ENCODE peak calls at places on chromosomes 4 and X, in nine cellular contexts. I is aorta; X is cardiac muscle cell; V is PC-9; D is CD8-positive, alpha-beta memory T cell; M is H1; T is neuronal stem cell; K is CD8-positive, alpha-beta T cell; U is CD4-positive, CD25-positive, alpha-beta regulatory T cell. A is an unnamed sample.

GRCh38 chr4:64713256-64713840 is 304.1 kb upstream of the TECRL start:
- DNase-seq in I (no peak), X (peak; percentile 33), V (no peak), D (no peak), M (no peak), T (no peak), K (no peak), U (peak; percentile 16), A (no peak)

GRCh38 chr4:84562156-84562555 is 20.8 kb upstream of the CDS1 start:
- DNase-seq in I (no peak), X (no peak), V (no peak), D (no peak), M (no peak), T (no peak), K (no peak), U (no peak), A (no peak)

GRCh38 chr4:88792821-88793220 is 95.2 kb upstream of the NAP1L5 start:
- DNase-seq in I (no peak), X (no peak), V (peak; percentile 36), D (no peak), M (no peak), T (no peak), K (no peak), U (no peak), A (no peak)

GRCh38 chrX:15903186-15903681 is 48.6 kb upstream of the AP1S2 start:
- DNase-seq in I (no peak), X (no peak), V (no peak), D (no peak), M (no peak), T (no peak), K (no peak), U (peak; percentile 10), A (no peak)

GRCh38 chr4:123856689-123857545 is 460.3 kb downstream of the SPRY1 start:
- DNase-seq in I (no peak), X (peak; percentile 75), V (no peak), D (no peak), M (no peak), T (peak; percentile 23), K (no peak), U (no peak), A (peak; percentile 3)

GRCh38 chr4:110503588-110504435 is 27.9 kb downstream of the ENPEP start:
- DNase-seq in I (no peak), X (no peak), V (no peak), D (no peak), M (no peak), T (no peak), K (no peak), U (no peak), A (no peak)

GRCh38 chr4:113524096-113524495 is 237.4 kb downstream of the CAMK2D start:
- DNase-seq in I (no peak), X (no peak), V (no peak), D (no peak), M (no peak), T (no peak), K (no peak), U (peak; percentile 41), A (no peak)

GRCh38 chr4:128455480-128455879 is 167.9 kb upstream of the PGRMC2 start:
- DNase-seq in I (no peak), X (no peak), V (no peak), D (no peak), M (no peak), T (no peak), K (no peak), U (no peak), A (no peak)

GRCh38 chr4:156038772-156039171 is 85.1 kb upstream of the CTSO start:
- DNase-seq in I (no peak), X (no peak), V (no peak), D (no peak), M (no peak), T (no peak), K (no peak), U (no peak), A (no peak)

GRCh38 chr4:182297659-182298058 is 54.5 kb downstream of the TENM3 start:
- DNase-seq in I (no peak), X (no peak), V (no peak), D (no peak), M (no peak), T (no peak), K (no peak), U (no peak), A (no peak)

GRCh38 chr4:138055890-138056289 is 186.3 kb downstream of the SLC7A11 start:
- DNase-seq in I (no peak), X (no peak), V (no peak), D (no peak), M (no peak), T (no peak), K (no peak), U (no peak), A (no peak)

GRCh38 chr4:145881585-145881984 is 57.0 kb downstream of the ZNF827 start:
- DNase-seq in I (no peak), X (no peak), V (no peak), D (no peak), M (no peak), T (no peak), K (no peak), U (no peak), A (no peak)

GRCh38 chr4:169485791-169486742 is 126.3 kb downstream of the NEK1 start:
- DNase-seq in I (no peak), X (peak; percentile 38), V (peak; percentile 43), D (peak; percentile 6), M (peak; percentile 48), T (peak; percentile 61), K (no peak), U (peak; percentile 67), A (peak; percentile 29)

GRCh38 chrX:40167240-40168182 is 69.8 kb upstream of the BCOR start:
- DNase-seq in I (peak; percentile 85), X (peak; percentile 66), V (no peak), D (no peak), M (peak; percentile 60), T (no peak), K (peak; percentile 36), U (peak; percentile 49), A (no peak)

GRCh38 chrX:40171513-40172168 is 73.9 kb upstream of the BCOR start:
- DNase-seq in I (peak; percentile 83), X (peak; percentile 63), V (no peak), D (no peak), M (peak; percentile 42), T (no peak), K (peak; percentile 40), U (peak; percentile 63), A (peak; percentile 57)

GRCh38 chrX:40168183-40169015 is 70.6 kb upstream of the BCOR start:
- DNase-seq in I (no peak), X (no peak), V (no peak), D (no peak), M (peak; percentile 48), T (no peak), K (no peak), U (no peak), A (no peak)

GRCh38 chrX:40170830-40171512 is 73.2 kb upstream of the BCOR start:
- DNase-seq in I (no peak), X (peak; percentile 56), V (no peak), D (no peak), M (peak; percentile 42), T (no peak), K (no peak), U (peak; percentile 54), A (peak; percentile 55)

DNA sequence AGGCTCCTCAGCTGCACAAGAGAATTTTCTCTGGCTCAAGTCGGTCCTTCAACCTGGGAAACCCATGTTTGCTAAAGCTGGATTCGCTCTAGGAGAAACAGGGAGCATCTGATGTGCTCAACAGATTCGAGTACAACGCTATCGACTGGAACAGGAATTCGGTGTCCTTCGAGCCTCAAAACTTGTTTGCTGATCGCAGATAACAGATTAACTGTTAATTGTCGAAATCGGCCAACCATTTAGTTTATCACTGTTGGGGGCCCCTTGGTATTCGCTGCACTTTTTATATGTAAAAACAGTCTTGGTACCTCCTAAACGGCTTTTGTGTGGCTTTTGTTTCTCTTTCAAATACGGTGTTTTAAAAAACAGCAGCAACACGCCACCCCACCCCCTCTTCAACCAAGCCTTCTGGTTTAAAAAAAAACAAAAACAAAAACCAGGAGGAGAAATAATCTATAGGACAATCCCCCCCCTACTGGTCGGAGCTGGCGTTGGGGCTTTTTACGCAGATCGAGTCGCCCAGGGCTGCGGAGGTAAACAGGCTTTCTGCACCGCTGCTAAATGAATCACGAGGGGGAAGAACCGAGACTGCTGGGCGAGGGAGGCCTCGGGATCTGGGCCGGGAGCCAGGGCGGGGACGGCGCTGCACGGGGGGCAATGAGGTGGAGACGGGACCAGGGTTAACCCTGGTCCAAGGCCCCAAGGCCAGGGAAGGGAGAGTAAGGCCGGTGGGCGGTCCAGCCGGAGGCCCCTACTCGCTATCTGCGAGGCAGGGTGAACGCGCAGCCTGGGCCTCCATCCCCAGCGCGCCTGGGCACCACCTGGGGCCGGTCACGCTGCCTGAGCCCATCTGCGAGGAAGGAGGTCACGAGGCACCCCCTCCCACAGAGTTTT is 71.7 kb upstream of the BCOR start:
- DNase-seq in I (no peak), X (peak; percentile 82), V (peak; percentile 67), D (peak; percentile 76), M (peak; percentile 73), T (no peak), K (peak; percentile 82), U (peak; percentile 90), A (peak; percentile 71)
- H3K4me1 ChIP-seq in I (no peaks in the 10 kb centered on the region), X (peaks cover 59% of the 10 kb centered on the region), V (peaks cover 6% of the 10 kb centered on the region), D (peaks cover 34% of the 10 kb centered on the region), M (peaks cover 24% of the 10 kb centered on the region), T (peaks cover 5% of the 10 kb centered on the region), K (peaks cover 49% of the 10 kb centered on the region), U (peaks cover 58% of the 10 kb centered on the region), A (peaks cover 14% of the 10 kb centered on the region)

GRCh38 chrX:153688900-153689590 is 1.3 kb downstream of the SLC6A8 start:
- DNase-seq in I (no peak), X (no peak), V (no peak), D (no peak), M (no peak), T (no peak), K (no peak), U (no peak), A (peak; percentile 39)
- H3K4me3 ChIP-seq in I (peak overlapping the region; percentile 25), X (peak overlapping the region; percentile 51), V (no peak overlapping the region), D (no peak overlapping the region), M (peak overlapping the region; percentile 55), T (peak overlapping the region; percentile 96), K (no peak overlapping the region), U (no peak overlapping the region), A (no peak overlapping the region)

GRCh38 chr4:54056360-54056759 is 8.0 kb downstream of the CHIC2 start:
- DNase-seq in I (no peak), X (no peak), V (no peak), D (no peak), M (no peak), T (no peak), K (no peak), U (peak; percentile 37), A (no peak)
- H3K4me1 ChIP-seq in I (peaks cover 2% of the 10 kb centered on the region), X (peaks cover 18% of the 10 kb centered on the region), V (peaks cover 5% of the 10 kb centered on the region), D (peaks cover 58% of the 10 kb centered on the region), M (no peaks in the 10 kb centered on the region), T (no peaks in the 10 kb centered on the region), K (peaks cover 50% of the 10 kb centered on the region), U (peaks cover 65% of the 10 kb centered on the region), A (peaks cover 21% of the 10 kb centered on the region)

DNA sequence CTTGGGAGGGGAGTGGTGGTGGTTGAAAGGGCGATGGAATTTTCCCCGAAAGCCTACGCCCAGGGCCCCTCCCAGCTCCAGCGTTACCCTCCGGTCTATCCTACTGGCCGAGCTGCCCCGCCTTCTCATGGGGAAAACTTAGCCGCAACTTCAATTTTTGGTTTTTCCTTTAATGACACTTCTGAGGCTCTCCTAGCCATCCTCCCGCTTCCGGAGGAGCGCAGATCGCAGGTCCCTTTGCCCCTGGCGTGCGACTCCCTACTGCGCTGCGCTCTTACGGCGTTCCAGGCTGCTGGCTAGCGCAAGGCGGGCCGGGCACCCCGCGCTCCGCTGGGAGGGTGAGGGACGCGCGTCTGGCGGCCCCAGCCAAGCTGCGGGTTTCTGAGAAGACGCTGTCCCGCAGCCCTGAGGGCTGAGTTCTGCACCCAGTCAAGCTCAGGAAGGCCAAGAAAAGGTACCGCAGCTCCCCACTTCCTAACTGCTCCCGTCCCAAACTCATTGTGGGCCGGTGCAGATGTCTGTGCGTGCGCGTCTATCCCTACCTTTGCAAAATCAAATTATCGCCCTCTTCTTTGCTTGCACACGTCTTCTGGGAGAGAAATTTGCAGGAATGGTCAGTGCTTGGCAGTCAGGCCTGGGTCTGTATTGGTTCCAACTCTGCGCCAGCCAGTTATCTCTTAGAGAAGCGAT is 533 bp downstream of the IL15 start:
- DNase-seq in I (peak; percentile 85), X (peak; percentile 75), V (peak; percentile 50), D (no peak), M (peak; percentile 70), T (peak; percentile 39), K (no peak), U (peak; percentile 29), A (peak; percentile 65)
- H3K4me3 ChIP-seq in I (peak overlapping the region; percentile 97), X (peak overlapping the region; percentile 43), V (peak overlapping the region; percentile 80), D (peak overlapping the region; percentile 77), M (peak overlapping the region; percentile 85), T (peak overlapping the region; percentile 87), K (peak overlapping the region; percentile 86), U (peak overlapping the region; percentile 67), A (peak overlapping the region; percentile 89)